ENCODE peak calls at places on chromosomes 11 and 22, in five cellular contexts. T is cardiac fibroblast, Y is HCT116, G is GM18507, Z is T1000. N is an unnamed sample.

GRCh38 chr11:76270387-76270786 is 64.1 kb upstream of the WNT11 start:
- DNase-seq in G (no peak), T (peak; percentile 62), Y (no peak), Z (no peak), N (no peak)

GRCh38 chr11:72965672-72966071 is 151.5 kb downstream of the ATG16L2 start:
- DNase-seq in T (no peak), Z (no peak), Y (no peak), G (no peak), N (no peak)

GRCh38 chr11:94909371-94909820 is 64.0 kb downstream of the CWC15 start:
- DNase-seq in Z (no peak), Y (no peak), T (no peak), G (no peak), N (no peak)

GRCh38 chr11:32148824-32149223 is 58.0 kb downstream of the RCN1 start:
- DNase-seq in G (no peak), Y (no peak), T (no peak), Z (no peak), N (no peak)

GRCh38 chr11:8090756-8091155 is 9.7 kb downstream of the TUB start:
- DNase-seq in Z (no peak), G (no peak), T (peak; percentile 40), Y (peak; percentile 8), N (no peak)

GRCh38 chr11:93290061-93290460 is 40.5 kb upstream of the DEUP1 start:
- DNase-seq in G (no peak), T (no peak), Z (no peak), Y (no peak), N (no peak)

GRCh38 chr22:50438305-50439275 is 36.2 kb downstream of the SBF1 start:
- DNase-seq in Z (no peak), T (no peak), Y (no peak), G (no peak), N (no peak)

GRCh38 chr11:72724851-72725730 is 27.1 kb downstream of the ARAP1 start:
- DNase-seq in Y (peak; percentile 71), Z (peak; percentile 70), T (peak; percentile 89), G (no peak), N (no peak)

GRCh38 chr11:1010551-1011319 is 25.8 kb downstream of the MUC6 start:
- DNase-seq in G (no peak), T (no peak), Z (no peak), Y (no peak), N (no peak)

GRCh38 chr11:7490535-7490934 is 5.2 kb downstream of the OLFML1 start:
- DNase-seq in Y (no peak), Z (no peak), G (no peak), T (peak; percentile 18), N (no peak)

GRCh38 chr11:95092549-95093324 is 3.1 kb downstream of the ENDOD1 start:
- DNase-seq in G (no peak), T (peak; percentile 67), Z (peak; percentile 22), Y (no peak), N (no peak)

GRCh38 chr22:36938028-36938425 is 24.6 kb downstream of the CSF2RB start:
- DNase-seq in Z (no peak), G (no peak), Y (no peak), T (no peak), N (no peak)

GRCh38 chr11:46682773-46683752 is 17.4 kb downstream of the ARHGAP1 start:
- DNase-seq in Y (peak; percentile 38), T (no peak), G (no peak), Z (no peak), N (no peak)

GRCh38 chr11:90250970-90251369 is 28.1 kb upstream of the CHORDC1 start:
- DNase-seq in G (no peak), T (no peak), Z (no peak), Y (no peak), N (no peak)

GRCh38 chr11:76901144-76901543 is 40.4 kb downstream of the ACER3 start:
- DNase-seq in T (no peak), Z (no peak), Y (no peak), G (no peak), N (no peak)

GRCh38 chr22:46660604-46661201 is 40.5 kb downstream of the GRAMD4 start:
- DNase-seq in T (no peak), G (no peak), Z (no peak), Y (no peak), N (no peak)

GRCh38 chr22:25493794-25494193 is 70.7 kb upstream of the GRK3 start:
- DNase-seq in T (no peak), Y (no peak), Z (no peak), G (no peak), N (no peak)

GRCh38 chr11:117218133-117218915 is 13.5 kb downstream of the PCSK7 start:
- DNase-seq in Z (no peak), Y (no peak), T (peak; percentile 91), G (no peak), N (no peak)

GRCh38 chr11:85752890-85753581 is 57.9 kb downstream of the SYTL2 start:
- DNase-seq in T (no peak), G (no peak), Z (no peak), Y (no peak), N (no peak)

GRCh38 chr11:102006835-102007566 is 40.2 kb upstream of the CFAP300 start:
- DNase-seq in G (no peak), Z (no peak), T (no peak), Y (no peak), N (no peak)

GRCh38 chr11:8011981-8012444 is 24.9 kb downstream of the EIF3F start:
- DNase-seq in T (peak; percentile 79), G (no peak), Z (peak; percentile 27), Y (no peak), N (no peak)

GRCh38 chr11:18379201-18379600 is 15.2 kb upstream of the LDHA start:
- DNase-seq in T (no peak), G (no peak), Z (no peak), Y (no peak), N (no peak)

GRCh38 chr11:34263462-34264186 is 94.2 kb downstream of the ABTB2 start:
- DNase-seq in Z (peak; percentile 59), Y (peak; percentile 99), T (peak; percentile 72), G (no peak), N (no peak)

GRCh38 chr11:16186680-16187079 is 169.7 kb downstream of the SOX6 start:
- DNase-seq in Y (no peak), G (no peak), Z (no peak), T (no peak), N (no peak)

GRCh38 chr22:43004362-43005035 is 10.4 kb downstream of the PACSIN2 start:
- DNase-seq in G (no peak), Z (no peak), T (peak; percentile 65), Y (no peak), N (peak; percentile 21)

GRCh38 chr11:12372111-12372510 is 5.3 kb upstream of the PARVA start:
- DNase-seq in Z (no peak), Y (no peak), T (peak; percentile 67), G (no peak), N (no peak)

GRCh38 chr11:77249427-77249826 is 52.1 kb downstream of the GDPD4 start:
- DNase-seq in Z (no peak), G (no peak), T (no peak), Y (peak; percentile 27), N (no peak)

GRCh38 chr22:45242778-45243191 is 2.1 kb upstream of the KIAA0930 start:
- DNase-seq in Y (no peak), T (peak; percentile 35), Z (no peak), G (no peak), N (no peak)

GRCh38 chr11:89293966-89294679 is 116.4 kb downstream of the TYR start:
- DNase-seq in Y (no peak), T (peak; percentile 19), G (no peak), Z (no peak), N (peak; percentile 50)

GRCh38 chr11:5846689-5847088 is 5.0 kb upstream of the OR52E6 start:
- DNase-seq in T (no peak), Z (no peak), Y (no peak), G (no peak), N (no peak)